ENCODE peak calls at places on chromosomes 7 and 10, in four cellular contexts. O, F, K and Q are unnamed samples.
A peak's percentile ranks its signal among the peaks of the same experiment; 100 is the strongest.

GRCh38 chr7:33716581-33717477 is 188.5 kb upstream of the BMPER start:
- DNase-seq in O (peak; percentile 66), F (peak; percentile 84), K (no peak), Q (no peak)

GRCh38 chr7:17434841-17435692 is 136.6 kb downstream of the AHR start:
- DNase-seq in O (no peak), F (no peak), K (no peak), Q (no peak)

GRCh38 chr7:44602576-44602910 is 3.9 kb upstream of the OGDH start:
- DNase-seq in O (no peak), F (no peak), K (no peak), Q (no peak)

GRCh38 chr7:2037805-2038635 is 194.7 kb downstream of the MAD1L1 start:
- DNase-seq in O (peak; percentile 80), F (peak; percentile 44), K (no peak), Q (no peak)

GRCh38 chr10:29344073-29344820 is 55.4 kb downstream of the LYZL1 start:
- DNase-seq in O (peak; percentile 32), F (peak; percentile 68), K (no peak), Q (no peak)

GRCh38 chr7:140209866-140210609 is 33.3 kb upstream of the KDM7A start:
- DNase-seq in O (no peak), F (no peak), K (no peak), Q (no peak)

GRCh38 chr7:32158751-32159360 is 88.6 kb upstream of the PDE1C start:
- DNase-seq in O (peak; percentile 38), F (peak; percentile 53), K (no peak), Q (no peak)

GRCh38 chr10:89419548-89419947 is 5.2 kb downstream of the IFIT5 start:
- DNase-seq in O (peak; percentile 31), F (no peak), K (no peak), Q (peak; percentile 24)

GRCh38 chr10:100866010-100866409 is 46.8 kb upstream of the SLF2 start:
- DNase-seq in O (no peak), F (no peak), K (no peak), Q (no peak)

GRCh38 chr7:98283127-98283886 is 1.8 kb downstream of the BRI3 start:
- DNase-seq in O (peak; percentile 56), F (peak; percentile 62), K (no peak), Q (no peak)

GRCh38 chr10:28305551-28305950 is 2.7 kb upstream of the MPP7 start:
- DNase-seq in O (no peak), F (no peak), K (no peak), Q (no peak)

GRCh38 chr10:37285063-37285462 is 159.7 kb downstream of the ANKRD30A start:
- DNase-seq in O (no peak), F (no peak), K (no peak), Q (no peak)

GRCh38 chr7:1413936-1414639 is 45.2 kb downstream of the MICALL2 start:
- DNase-seq in O (no peak), F (no peak), K (no peak), Q (no peak)

GRCh38 chr10:51014680-51015425 is 59.4 kb upstream of the PRKG1 start:
- DNase-seq in O (peak; percentile 61), F (no peak), K (no peak), Q (no peak)

GRCh38 chr7:121313793-121314676 is 14.8 kb upstream of the WNT16 start:
- DNase-seq in O (no peak), F (no peak), K (no peak), Q (no peak)

GRCh38 chr7:81114682-81115081 is 195.8 kb upstream of the SEMA3C start:
- DNase-seq in O (no peak), F (peak; percentile 24), K (no peak), Q (no peak)

GRCh38 chr10:121084029-121084674 is 233.0 kb downstream of the WDR11 start:
- DNase-seq in O (no peak), F (no peak), K (no peak), Q (no peak)

GRCh38 chr7:82244947-82245346 is 198.6 kb downstream of the CACNA2D1 start:
- DNase-seq in O (no peak), F (no peak), K (no peak), Q (no peak)

GRCh38 chr7:2876031-2876862 is 32.1 kb upstream of the GNA12 start:
- DNase-seq in O (peak; percentile 87), F (no peak), K (peak; percentile 72), Q (no peak)

GRCh38 chr10:5631936-5632335 is 34.5 kb downstream of the ASB13 start:
- DNase-seq in O (no peak), F (no peak), K (no peak), Q (no peak)

GRCh38 chr7:151009340-151010001 is 14.8 kb downstream of the ATG9B start:
- DNase-seq in O (no peak), F (no peak), K (no peak), Q (peak; percentile 86)
- H3K9me1 ChIP-seq in O (no peaks in the 10 kb centered on the region), F (no peaks in the 10 kb centered on the region), K (no peaks in the 10 kb centered on the region), Q (no peaks in the 10 kb centered on the region)

GRCh38 chr10:115939101-115939815 is 333.7 kb downstream of the GFRA1 start:
- DNase-seq in O (no peak), F (no peak), K (no peak), Q (no peak)

GRCh38 chr10:115933098-115933497 is 339.9 kb downstream of the GFRA1 start:
- DNase-seq in O (no peak), F (no peak), K (no peak), Q (no peak)

GRCh38 chr10:115935731-115936130 is 337.3 kb downstream of the GFRA1 start:
- DNase-seq in O (no peak), F (no peak), K (no peak), Q (no peak)

GRCh38 chr10:115937756-115938032 is 335.3 kb downstream of the GFRA1 start:
- DNase-seq in O (no peak), F (no peak), K (no peak), Q (no peak)

DNA sequence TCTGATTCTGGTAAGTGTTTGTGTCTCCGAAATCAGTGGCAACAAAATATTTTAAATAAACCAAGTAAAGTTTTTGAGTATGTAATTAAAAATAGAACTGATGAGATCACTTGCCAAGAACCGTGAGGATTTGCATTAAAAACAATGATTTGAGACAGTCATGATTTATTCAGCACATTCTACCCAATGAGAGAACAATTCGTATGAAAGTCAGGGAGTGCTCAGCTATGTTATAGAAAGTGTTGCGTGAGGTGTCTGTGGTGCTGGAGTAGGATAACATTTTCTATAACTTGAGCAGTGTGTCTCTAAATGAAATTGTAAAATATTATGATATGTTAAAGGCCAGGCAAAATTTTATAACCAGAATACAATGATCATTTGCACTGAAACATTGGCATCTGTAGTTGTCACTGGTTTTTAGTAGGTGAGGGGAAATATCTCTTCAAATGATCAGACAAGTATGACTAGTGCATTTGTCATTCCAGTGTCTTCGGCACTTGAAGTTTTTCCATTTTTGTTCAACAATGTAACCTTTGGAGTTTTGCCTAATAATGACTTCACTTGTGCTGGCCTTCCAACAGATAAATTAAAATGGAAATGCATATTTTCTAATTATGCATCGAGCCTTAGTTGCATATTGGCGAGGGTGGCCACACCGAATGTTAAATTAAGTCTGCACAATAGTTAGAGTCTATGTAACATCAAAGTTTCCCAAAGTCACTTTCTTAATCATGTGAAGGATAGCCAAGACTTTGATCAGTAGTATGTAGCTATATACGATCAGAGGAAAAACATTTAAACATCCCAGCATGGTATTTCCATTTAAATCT is 335.9 kb downstream of the GFRA1 start:
- DNase-seq in O (peak; percentile 69), F (peak; percentile 21), K (no peak), Q (no peak)
- H3K9me1 ChIP-seq in O (peaks cover under 1% of the 10 kb centered on the region), F (no peaks in the 10 kb centered on the region), K (no peaks in the 10 kb centered on the region), Q (no peaks in the 10 kb centered on the region)

GRCh38 chr10:1654811-1655356 is 82.4 kb downstream of the ADARB2 start:
- DNase-seq in O (no peak), F (no peak), K (no peak), Q (no peak)
- H3K9me1 ChIP-seq in O (no peaks in the 10 kb centered on the region), F (no peaks in the 10 kb centered on the region), K (no peaks in the 10 kb centered on the region), Q (no peaks in the 10 kb centered on the region)

GRCh38 chr7:6385110-6385792 is 62.5 kb downstream of the DAGLB start:
- DNase-seq in O (peak; percentile 97), F (peak; percentile 88), K (peak; percentile 84), Q (no peak)
- H3K9me1 ChIP-seq in O (peaks cover 21% of the 10 kb centered on the region), F (no peaks in the 10 kb centered on the region), K (peaks cover 5% of the 10 kb centered on the region), Q (no peaks in the 10 kb centered on the region)

DNA sequence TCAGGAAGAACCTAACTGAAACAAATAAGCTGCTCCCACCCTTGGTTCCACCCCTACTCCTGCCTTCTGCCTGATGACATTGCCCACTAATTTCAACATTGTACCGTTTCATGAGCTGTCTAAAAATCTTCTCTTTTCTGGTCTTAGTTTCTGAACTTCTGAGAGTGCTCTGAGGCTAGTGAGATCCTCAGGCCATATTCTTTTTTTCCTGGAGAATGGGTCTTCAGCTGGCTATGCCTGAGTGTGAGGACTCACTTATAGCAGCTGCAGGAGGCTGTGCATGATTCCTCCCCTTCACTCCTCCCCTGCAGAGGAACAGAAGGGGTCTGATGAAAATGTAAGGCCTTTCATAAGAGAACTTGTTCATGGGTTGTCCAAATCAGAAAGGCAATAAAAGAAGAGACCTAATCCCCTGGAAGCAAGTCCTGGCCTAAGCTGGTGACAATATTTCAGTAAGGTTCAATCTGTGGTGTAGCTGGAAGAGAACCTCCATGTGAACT is 11.1 kb downstream of the HOXA4 start:
- DNase-seq in O (peak; percentile 26), F (peak; percentile 48), K (no peak), Q (no peak)
- H3K9me1 ChIP-seq in O (peaks cover 7% of the 10 kb centered on the region), F (no peaks in the 10 kb centered on the region), K (no peaks in the 10 kb centered on the region), Q (no peaks in the 10 kb centered on the region)

GRCh38 chr10:15225511-15225910 is 57.0 kb upstream of the NMT2 start:
- DNase-seq in O (no peak), F (no peak), K (no peak), Q (no peak)

GRCh38 chr10:15227611-15228372 is 59.3 kb upstream of the NMT2 start:
- DNase-seq in O (peak; percentile 74), F (no peak), K (no peak), Q (no peak)

GRCh38 chr10:15223174-15223573 is 54.7 kb upstream of the NMT2 start:
- DNase-seq in O (peak; percentile 93), F (peak; percentile 31), K (no peak), Q (no peak)

GRCh38 chr10:15222511-15222910 is 54.0 kb upstream of the NMT2 start:
- DNase-seq in O (peak; percentile 32), F (no peak), K (no peak), Q (no peak)

GRCh38 chr10:15224948-15225347 is 56.5 kb upstream of the NMT2 start:
- DNase-seq in O (no peak), F (no peak), K (no peak), Q (no peak)
- H3K9me1 ChIP-seq in O (peaks cover 6% of the 10 kb centered on the region), F (no peaks in the 10 kb centered on the region), K (no peaks in the 10 kb centered on the region), Q (no peaks in the 10 kb centered on the region)

GRCh38 chr10:44792119-44792783 is 118.9 kb upstream of the TMEM72 start:
- DNase-seq in O (no peak), F (no peak), K (no peak), Q (no peak)
- H3K9me1 ChIP-seq in O (peaks cover 5% of the 10 kb centered on the region), F (no peaks in the 10 kb centered on the region), K (no peaks in the 10 kb centered on the region), Q (no peaks in the 10 kb centered on the region)